ENCODE peak calls at places on chromosomes 12 and 14, in eight cellular contexts. One of them, this sample, is unnamed.

GRCh38 chr12:57983150-57983857 is 41.9 kb downstream of the ATP23 start:
- DNase-seq in fibroblast of lung: peak
- DNase-seq in K562: peak
- DNase-seq in GM12878: no peak
- DNase-seq in HCT116: peak
- DNase-seq in astrocyte: peak
- DNase-seq in HepG2: peak
- DNase-seq in GM23338: peak
- DNase-seq in this sample: peak

GRCh38 chr12:103814436-103814835 is 26.6 kb downstream of the NT5DC3 start:
- DNase-seq in fibroblast of lung: peak
- DNase-seq in K562: no peak
- DNase-seq in GM12878: no peak
- DNase-seq in HCT116: no peak
- DNase-seq in astrocyte: peak
- DNase-seq in HepG2: no peak
- DNase-seq in GM23338: no peak
- DNase-seq in this sample: no peak

GRCh38 chr12:121378736-121379135 is 21.2 kb upstream of the RNF34 start:
- DNase-seq in fibroblast of lung: no peak
- DNase-seq in K562: no peak
- DNase-seq in GM12878: no peak
- DNase-seq in HCT116: no peak
- DNase-seq in astrocyte: no peak
- DNase-seq in HepG2: no peak
- DNase-seq in GM23338: no peak
- DNase-seq in this sample: no peak

GRCh38 chr12:131672941-131673330 is 38.0 kb upstream of the SFSWAP start:
- DNase-seq in fibroblast of lung: no peak
- DNase-seq in K562: no peak
- DNase-seq in GM12878: no peak
- DNase-seq in HCT116: no peak
- DNase-seq in astrocyte: no peak
- DNase-seq in HepG2: no peak
- DNase-seq in GM23338: no peak
- DNase-seq in this sample: no peak

GRCh38 chr12:47021298-47021697 is 58.1 kb upstream of the PCED1B start:
- DNase-seq in fibroblast of lung: peak
- DNase-seq in K562: peak
- DNase-seq in GM12878: peak
- DNase-seq in HCT116: peak
- DNase-seq in astrocyte: peak
- DNase-seq in HepG2: peak
- DNase-seq in GM23338: peak
- DNase-seq in this sample: peak

GRCh38 chr12:49626169-49626835 is 2.9 kb downstream of the PRPF40B start:
- DNase-seq in fibroblast of lung: no peak
- DNase-seq in K562: no peak
- DNase-seq in GM12878: no peak
- DNase-seq in HCT116: no peak
- DNase-seq in astrocyte: no peak
- DNase-seq in HepG2: no peak
- DNase-seq in GM23338: no peak
- DNase-seq in this sample: no peak

GRCh38 chr14:89276424-89276975 is 140.5 kb downstream of the FOXN3 start:
- DNase-seq in fibroblast of lung: peak
- DNase-seq in K562: no peak
- DNase-seq in GM12878: peak
- DNase-seq in HCT116: no peak
- DNase-seq in astrocyte: peak
- DNase-seq in HepG2: no peak
- DNase-seq in GM23338: no peak
- DNase-seq in this sample: peak

GRCh38 chr14:101022916-101023435 is 119.5 kb upstream of the RTL1 start:
- DNase-seq in fibroblast of lung: no peak
- DNase-seq in K562: no peak
- DNase-seq in GM12878: no peak
- DNase-seq in HCT116: no peak
- DNase-seq in astrocyte: no peak
- DNase-seq in HepG2: no peak
- DNase-seq in GM23338: no peak
- DNase-seq in this sample: no peak

GRCh38 chr14:91872517-91873470 is 5.5 kb upstream of the TC2N start:
- DNase-seq in fibroblast of lung: peak
- DNase-seq in K562: no peak
- DNase-seq in GM12878: no peak
- DNase-seq in HCT116: no peak
- DNase-seq in astrocyte: no peak
- DNase-seq in HepG2: no peak
- DNase-seq in GM23338: no peak
- DNase-seq in this sample: peak

GRCh38 chr12:89875225-89875624 is 166.6 kb upstream of the ATP2B1 start:
- DNase-seq in fibroblast of lung: peak
- DNase-seq in K562: no peak
- DNase-seq in GM12878: no peak
- DNase-seq in HCT116: no peak
- DNase-seq in astrocyte: peak
- DNase-seq in HepG2: no peak
- DNase-seq in GM23338: no peak
- DNase-seq in this sample: no peak

GRCh38 chr14:104931771-104932675 is 7.3 kb downstream of the PLD4 start:
- DNase-seq in fibroblast of lung: peak
- DNase-seq in K562: no peak
- DNase-seq in GM12878: no peak
- DNase-seq in HCT116: no peak
- DNase-seq in astrocyte: no peak
- DNase-seq in HepG2: no peak
- DNase-seq in GM23338: peak
- DNase-seq in this sample: no peak

GRCh38 chr12:69512820-69513219 is 42.6 kb downstream of the FRS2 start:
- DNase-seq in fibroblast of lung: peak
- DNase-seq in K562: no peak
- DNase-seq in GM12878: no peak
- DNase-seq in HCT116: no peak
- DNase-seq in astrocyte: no peak
- DNase-seq in HepG2: no peak
- DNase-seq in GM23338: no peak
- DNase-seq in this sample: no peak

GRCh38 chr12:23055004-23055403 is 430.0 kb downstream of the ETNK1 start:
- DNase-seq in fibroblast of lung: peak
- DNase-seq in K562: peak
- DNase-seq in GM12878: no peak
- DNase-seq in HCT116: peak
- DNase-seq in astrocyte: peak
- DNase-seq in HepG2: peak
- DNase-seq in GM23338: peak
- DNase-seq in this sample: no peak

GRCh38 chr12:752673-753400 is 458 bp downstream of the WNK1 start:
- DNase-seq in fibroblast of lung: peak
- DNase-seq in K562: peak
- DNase-seq in GM12878: no peak
- DNase-seq in HCT116: no peak
- DNase-seq in astrocyte: no peak
- DNase-seq in HepG2: no peak
- DNase-seq in GM23338: peak
- DNase-seq in this sample: peak

GRCh38 chr12:30548203-30548602 is 147.5 kb downstream of the IPO8 start:
- DNase-seq in fibroblast of lung: no peak
- DNase-seq in K562: no peak
- DNase-seq in GM12878: no peak
- DNase-seq in HCT116: no peak
- DNase-seq in astrocyte: no peak
- DNase-seq in HepG2: no peak
- DNase-seq in GM23338: no peak
- DNase-seq in this sample: no peak

GRCh38 chr12:123356159-123356670 is 8.4 kb downstream of the SBNO1 start:
- DNase-seq in fibroblast of lung: no peak
- DNase-seq in K562: no peak
- DNase-seq in GM12878: no peak
- DNase-seq in HCT116: no peak
- DNase-seq in astrocyte: no peak
- DNase-seq in HepG2: no peak
- DNase-seq in GM23338: no peak
- DNase-seq in this sample: no peak

GRCh38 chr14:69181491-69181890 is 9.8 kb upstream of the EXD2 start:
- DNase-seq in fibroblast of lung: peak
- DNase-seq in K562: no peak
- DNase-seq in GM12878: no peak
- DNase-seq in HCT116: no peak
- DNase-seq in astrocyte: no peak
- DNase-seq in HepG2: no peak
- DNase-seq in GM23338: no peak
- DNase-seq in this sample: no peak
- H2AFZ ChIP-seq in fibroblast of lung: no peak
- H2AFZ ChIP-seq in K562: no peak
- H2AFZ ChIP-seq in GM12878: no peak
- H2AFZ ChIP-seq in HCT116: no peak
- H2AFZ ChIP-seq in astrocyte: no peak
- H2AFZ ChIP-seq in HepG2: no peak
- H2AFZ ChIP-seq in GM23338: no peak
- H2AFZ ChIP-seq in this sample: no peak

GRCh38 chr14:63727736-63728728 is at the start of gene SGPP1:
- DNase-seq in fibroblast of lung: peak
- DNase-seq in K562: peak
- DNase-seq in GM12878: no peak
- DNase-seq in HCT116: peak
- DNase-seq in astrocyte: peak
- DNase-seq in HepG2: peak
- DNase-seq in GM23338: peak
- DNase-seq in this sample: peak
- TF ChIP-seq EZH2 in fibroblast of lung: no peak
- TF ChIP-seq EZH2 in K562: no peak
- TF ChIP-seq EZH2 in GM12878: no peak
- TF ChIP-seq EZH2 in HCT116: no peak
- TF ChIP-seq EZH2 in astrocyte: no peak
- TF ChIP-seq EZH2 in HepG2: no peak
- TF ChIP-seq EZH2 in GM23338: no peak
- TF ChIP-seq EZH2 in this sample: no peak

GRCh38 chr14:61110683-61111082 is 129.6 kb downstream of the SLC38A6 start:
- DNase-seq in fibroblast of lung: no peak
- DNase-seq in K562: no peak
- DNase-seq in GM12878: no peak
- DNase-seq in HCT116: no peak
- DNase-seq in astrocyte: no peak
- DNase-seq in HepG2: no peak
- DNase-seq in GM23338: no peak
- DNase-seq in this sample: no peak
- H2AFZ ChIP-seq in fibroblast of lung: no peak
- H2AFZ ChIP-seq in K562: no peak
- H2AFZ ChIP-seq in GM12878: no peak
- H2AFZ ChIP-seq in HCT116: no peak
- H2AFZ ChIP-seq in astrocyte: peak
- H2AFZ ChIP-seq in HepG2: no peak
- H2AFZ ChIP-seq in GM23338: peak
- H2AFZ ChIP-seq in this sample: no peak

DNA sequence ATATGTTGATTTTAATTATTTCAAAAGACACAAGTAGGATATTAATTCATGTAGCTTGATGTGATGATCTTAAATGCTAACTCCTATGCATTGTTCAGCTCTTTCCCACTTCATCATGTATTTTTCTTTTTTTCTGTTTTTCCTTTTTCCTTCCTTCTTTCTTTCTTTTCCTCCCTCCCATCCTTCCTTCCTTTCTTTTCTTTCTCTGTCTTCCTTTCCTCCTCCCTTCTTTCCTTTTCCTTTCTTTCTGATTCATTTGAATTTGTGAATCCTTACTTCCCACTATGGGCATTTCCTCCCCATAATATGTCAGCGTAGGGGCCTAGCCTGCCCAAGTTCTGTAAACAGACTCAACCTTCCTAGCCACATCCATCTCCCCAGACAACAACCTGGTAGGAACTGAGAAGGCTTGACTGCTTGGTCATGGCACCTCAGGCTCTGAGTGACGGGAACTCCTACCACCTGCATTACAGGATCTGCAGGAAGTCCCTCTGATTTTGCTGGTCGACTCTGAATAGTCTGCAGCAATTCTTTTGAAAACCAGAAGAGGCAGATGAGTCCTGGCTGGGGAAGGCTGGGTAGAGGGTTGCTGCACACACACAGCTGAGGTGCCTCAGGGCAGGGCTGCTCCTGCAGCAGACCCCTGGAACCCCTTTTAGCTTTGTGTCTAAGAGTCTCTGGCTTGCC is 33.4 kb upstream of the BHLHE41 start:
- DNase-seq in fibroblast of lung: no peak
- DNase-seq in K562: no peak
- DNase-seq in GM12878: no peak
- DNase-seq in HCT116: no peak
- DNase-seq in astrocyte: no peak
- DNase-seq in HepG2: no peak
- DNase-seq in GM23338: peak
- DNase-seq in this sample: no peak
- TF ChIP-seq EZH2 in fibroblast of lung: no peak
- TF ChIP-seq EZH2 in K562: no peak
- TF ChIP-seq EZH2 in GM12878: no peak
- TF ChIP-seq EZH2 in HCT116: no peak
- TF ChIP-seq EZH2 in astrocyte: no peak
- TF ChIP-seq EZH2 in HepG2: no peak
- TF ChIP-seq EZH2 in GM23338: no peak
- TF ChIP-seq EZH2 in this sample: no peak

GRCh38 chr14:85241022-85241880 is 288.7 kb upstream of the FLRT2 start:
- DNase-seq in fibroblast of lung: peak
- DNase-seq in K562: no peak
- DNase-seq in GM12878: no peak
- DNase-seq in HCT116: no peak
- DNase-seq in astrocyte: peak
- DNase-seq in HepG2: no peak
- DNase-seq in GM23338: no peak
- DNase-seq in this sample: no peak
- H2AFZ ChIP-seq in fibroblast of lung: no peak
- H2AFZ ChIP-seq in K562: no peak
- H2AFZ ChIP-seq in GM12878: no peak
- H2AFZ ChIP-seq in HCT116: no peak
- H2AFZ ChIP-seq in astrocyte: peak
- H2AFZ ChIP-seq in HepG2: no peak
- H2AFZ ChIP-seq in GM23338: peak
- H2AFZ ChIP-seq in this sample: no peak

This sample was measured in DND-41.